ENCODE peak calls at places on chromosomes 12 and 14, in four cellular contexts. T, M, U and G are unnamed samples.

GRCh38 chr12:42757735-42758134 is 168.2 kb upstream of the PRICKLE1 start:
- DNase-seq in T (no peak), U (no peak), M (no peak), G (no peak)

GRCh38 chr14:72513994-72514659 is 379.8 kb downstream of the DPF3 start:
- DNase-seq in M (peak; percentile 77), U (no peak), T (no peak), G (no peak)

GRCh38 chr12:3999904-4000303 is 126.7 kb upstream of the PARP11 start:
- DNase-seq in T (no peak), U (no peak), M (no peak), G (no peak)

GRCh38 chr12:85683051-85683450 is 153.2 kb downstream of the RASSF9 start:
- DNase-seq in T (no peak), M (no peak), U (no peak), G (no peak)

GRCh38 chr14:55583942-55584468 is 4.0 kb downstream of the KTN1 start:
- DNase-seq in M (no peak), U (no peak), T (no peak), G (no peak)

GRCh38 chr14:74670726-74671125 is 42.2 kb downstream of the AREL1 start:
- DNase-seq in M (no peak), U (no peak), T (no peak), G (no peak)

GRCh38 chr14:20499108-20499507 is 6.2 kb upstream of the RNASE10 start:
- DNase-seq in T (no peak), M (peak; percentile 49), U (no peak), G (no peak)

GRCh38 chr14:22848391-22849164 is 12.2 kb downstream of the MMP14 start:
- DNase-seq in T (peak; percentile 72), M (peak; percentile 48), U (peak; percentile 78), G (peak; percentile 75)

GRCh38 chr12:50517456-50518048 is 12.8 kb downstream of the DIP2B start:
- DNase-seq in U (no peak), M (no peak), T (no peak), G (no peak)

GRCh38 chr14:49164074-49164473 is 422.1 kb downstream of the RPS29 start:
- DNase-seq in U (no peak), T (no peak), M (no peak), G (no peak)

GRCh38 chr14:97381309-97381708 is 584.1 kb downstream of the VRK1 start:
- DNase-seq in T (no peak), U (no peak), M (no peak), G (no peak)

GRCh38 chr12:127295630-127296029 is 971.3 kb upstream of the TMEM132C start:
- DNase-seq in M (no peak), U (no peak), T (no peak), G (no peak)

GRCh38 chr12:113149361-113150150 is at the start of gene CFAP73:
- DNase-seq in U (peak; percentile 63), T (peak; percentile 65), M (peak; percentile 98), G (no peak)

GRCh38 chr12:85688837-85689236 is 147.4 kb downstream of the RASSF9 start:
- DNase-seq in U (no peak), T (no peak), M (peak; percentile 30), G (no peak)

GRCh38 chr14:94575730-94576585 is 5.3 kb upstream of the SERPINA5 start:
- DNase-seq in T (peak; percentile 21), M (no peak), U (no peak), G (no peak)

DNA sequence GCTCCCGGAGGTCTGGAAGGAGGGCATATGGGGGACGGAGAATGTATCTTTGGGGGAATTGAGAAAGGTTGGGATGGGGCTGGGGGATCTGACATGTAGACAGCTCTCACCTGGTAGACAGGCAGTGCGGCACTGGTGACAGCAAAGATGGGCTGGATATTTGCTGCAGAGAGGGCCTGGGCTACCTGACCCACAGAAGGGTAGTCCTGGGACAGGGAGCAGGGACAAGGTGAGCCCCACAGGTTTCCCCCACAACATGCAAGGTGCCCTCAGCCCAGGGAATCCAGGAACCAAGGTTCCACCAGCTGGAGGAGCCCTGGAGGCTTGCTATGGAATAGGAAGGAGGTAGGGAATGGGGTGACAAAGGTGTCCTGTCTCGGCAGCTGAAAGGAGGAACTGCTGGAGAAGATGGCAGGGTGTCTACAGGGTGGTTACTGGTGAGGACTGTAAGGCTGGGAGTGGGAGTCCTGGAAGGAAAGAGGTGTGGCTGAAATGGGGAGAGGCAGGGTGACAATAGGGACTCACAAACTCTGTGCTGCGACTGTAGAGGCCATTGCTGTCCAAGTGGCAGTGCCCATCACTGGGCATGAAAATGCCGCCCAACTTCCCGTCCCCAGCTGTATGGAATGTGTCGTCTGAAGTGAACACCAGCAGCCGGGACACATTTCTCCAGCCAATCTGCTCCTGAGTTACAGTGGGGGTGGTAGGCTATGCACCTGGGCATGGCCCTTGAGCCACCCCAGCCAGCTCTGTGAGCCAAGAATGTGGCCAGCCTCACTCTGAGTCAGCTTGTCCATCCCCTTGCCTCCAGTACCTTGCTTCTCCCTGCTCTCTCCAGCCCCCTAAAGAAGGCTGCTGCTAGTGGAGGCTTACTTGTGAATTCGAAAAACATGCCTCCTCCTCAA is 11.3 kb downstream of the ITGB7 start:
- DNase-seq in U (no peak), T (peak; percentile 41), M (no peak), G (peak; percentile 39)
- TF ChIP-seq CTCF in U (no peak), T (no peak), M (no peak), G (no peak)

DNA sequence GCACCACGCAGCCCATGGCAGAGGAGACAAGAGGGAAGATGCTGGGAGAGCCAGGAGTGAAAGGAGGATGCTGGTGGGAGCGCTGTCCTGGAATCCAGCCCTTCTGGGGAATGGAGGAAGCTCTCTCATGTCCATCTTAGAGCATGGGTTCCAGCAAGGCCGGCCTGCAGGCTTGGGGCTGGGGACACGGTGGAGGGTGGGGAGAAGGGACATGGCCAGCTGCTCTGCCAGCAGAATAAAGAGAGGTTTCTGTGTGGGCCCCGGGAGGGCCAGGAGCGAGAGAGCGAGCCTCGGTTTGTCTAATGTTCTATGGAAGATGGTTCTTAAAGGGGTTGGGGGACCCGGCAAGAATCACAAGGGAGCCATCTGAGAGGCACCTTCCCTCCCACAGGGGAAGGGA is 60.2 kb downstream of the RIMBP2 start:
- DNase-seq in M (no peak), T (no peak), U (no peak), G (no peak)
- H3K4me1 ChIP-seq in M (no peaks in the 10 kb centered on the region), T (no peaks in the 10 kb centered on the region), U (no peaks in the 10 kb centered on the region), G (no peaks in the 10 kb centered on the region)

DNA sequence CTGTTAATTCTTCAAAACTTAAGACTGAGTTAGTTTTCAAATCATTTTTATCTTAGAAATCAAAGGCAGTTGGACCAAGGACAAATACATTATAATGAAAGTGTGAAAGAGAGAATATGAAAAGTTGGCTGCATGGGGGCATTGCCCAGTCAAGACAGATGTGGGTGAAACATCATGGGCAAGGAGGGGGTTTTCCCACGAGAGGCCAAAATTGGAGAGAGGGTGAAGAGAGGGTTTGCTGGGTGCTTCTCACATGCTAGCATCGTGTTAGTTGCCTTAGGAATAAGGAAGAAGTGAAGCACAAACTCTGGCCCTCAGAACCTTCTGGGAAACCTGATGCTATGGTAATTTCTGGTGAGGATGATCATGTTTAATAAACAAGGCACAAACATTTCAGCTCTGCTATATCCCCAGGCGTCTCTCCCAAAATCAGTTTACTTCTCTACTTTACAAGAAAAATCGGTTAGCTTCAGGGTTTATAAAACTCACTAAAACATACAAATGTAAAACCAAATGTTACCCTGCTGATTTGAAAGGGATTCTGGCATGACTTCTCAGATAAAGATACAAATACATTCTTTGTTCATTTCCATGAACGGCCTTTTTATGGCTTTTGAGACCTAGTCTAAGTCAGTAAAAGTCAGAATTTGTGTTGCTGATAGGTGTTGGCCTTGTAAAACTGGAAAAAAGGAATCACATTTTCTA is 26.6 kb upstream of the CPM start:
- DNase-seq in M (no peak), T (no peak), U (no peak), G (no peak)
- H3K4me3 ChIP-seq in M (no peak overlapping the region), T (no peak overlapping the region), U (no peak overlapping the region), G (no peak overlapping the region)

GRCh38 chr14:106877527-106877926 is 1351.1 kb downstream of the TMEM121 start:
- DNase-seq in T (no peak), M (no peak), U (no peak), G (no peak)

GRCh38 chr14:106874365-106874764 is 1348.0 kb downstream of the TMEM121 start:
- DNase-seq in M (no peak), T (no peak), U (no peak), G (no peak)

GRCh38 chr14:106872619-106873446 is 1346.5 kb downstream of the TMEM121 start:
- DNase-seq in U (peak; percentile 54), T (peak; percentile 96), M (peak; percentile 3), G (peak; percentile 67)

GRCh38 chr14:106876711-106877110 is 1350.3 kb downstream of the TMEM121 start:
- DNase-seq in U (no peak), M (no peak), T (no peak), G (no peak)

DNA sequence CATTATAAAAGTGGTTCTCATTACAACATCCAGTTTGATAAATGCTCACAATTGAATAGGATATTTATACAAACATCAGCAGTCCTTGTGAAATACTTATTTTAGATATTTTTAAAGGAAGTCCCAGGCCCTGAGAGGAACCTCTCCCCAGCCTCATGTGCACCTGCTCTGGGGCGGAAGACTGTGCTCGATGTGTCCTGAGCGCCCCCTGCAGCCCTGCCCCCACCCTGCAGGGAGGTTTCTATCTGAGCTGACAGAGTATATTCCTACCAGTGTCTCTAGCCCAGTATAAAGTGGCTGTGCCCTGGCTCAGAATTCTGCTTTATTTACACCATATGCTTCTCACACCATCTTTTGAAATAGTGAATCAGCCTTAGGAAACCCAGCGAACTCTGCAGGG is 1349.1 kb downstream of the TMEM121 start:
- DNase-seq in U (peak; percentile 25), T (peak; percentile 80), M (no peak), G (peak; percentile 69)
- TF ChIP-seq CTCF in U (no peak), T (no peak), M (no peak), G (no peak)